ENCODE peak calls at places on chromosomes 7 and 10, in five cellular contexts. G is ovary, K is AG09319, H is RWPE1, L is heart right ventricle. A is an unnamed sample.

GRCh38 chr7:103651978-103652377 is 206.0 kb upstream of the SLC26A5 start:
- DNase-seq in H (no peak), G (no peak), L (no peak), K (no peak), A (no peak)

GRCh38 chr7:49483142-49483541 is 290.3 kb upstream of the VWC2 start:
- DNase-seq in G (no peak), L (no peak), H (no peak), K (no peak), A (peak)

GRCh38 chr10:97490592-97490991 is 7.6 kb downstream of the MMS19 start:
- DNase-seq in K (no peak), H (no peak), L (no peak), G (no peak), A (no peak)

GRCh38 chr10:87544750-87545149 is 40.1 kb downstream of the MINPP1 start:
- DNase-seq in K (no peak), H (no peak), G (no peak), L (no peak), A (no peak)

GRCh38 chr10:91556691-91557529 is 76.0 kb downstream of the PPP1R3C start:
- DNase-seq in L (no peak), H (no peak), G (no peak), K (no peak), A (no peak)

GRCh38 chr7:131944556-131945069 is 388.2 kb upstream of the PODXL start:
- DNase-seq in H (no peak), L (no peak), G (no peak), K (no peak), A (no peak)

GRCh38 chr7:94289071-94289470 is 105.6 kb upstream of the COL1A2 start:
- DNase-seq in H (peak), G (peak), L (no peak), K (peak), A (peak)

GRCh38 chr10:105952153-105952552 is 1212.4 kb downstream of the SORCS1 start:
- DNase-seq in K (peak), G (no peak), L (no peak), H (peak), A (peak)

GRCh38 chr10:391304-391703 is 256.0 kb downstream of the ZMYND11 start:
- DNase-seq in L (no peak), G (no peak), H (no peak), K (no peak), A (no peak)

GRCh38 chr10:13338337-13339128 is 9.6 kb downstream of the SEPHS1 start:
- DNase-seq in H (no peak), G (no peak), L (no peak), K (peak), A (no peak)

GRCh38 chr7:158351481-158351880 is 236.1 kb downstream of the PTPRN2 start:
- DNase-seq in H (no peak), G (no peak), L (no peak), K (no peak), A (no peak)

GRCh38 chr10:33241351-33241750 is 93.1 kb downstream of the NRP1 start:
- DNase-seq in H (no peak), L (no peak), K (no peak), G (no peak), A (no peak)

GRCh38 chr10:49446031-49446430 is 50.1 kb upstream of the DRGX start:
- DNase-seq in L (no peak), G (no peak), H (no peak), K (no peak), A (no peak)

GRCh38 chr7:40709077-40709964 is 574.5 kb downstream of the SUGCT start:
- DNase-seq in L (no peak), G (no peak), H (peak), K (no peak), A (no peak)

GRCh38 chr7:105439174-105439893 is 50.6 kb upstream of the SRPK2 start:
- DNase-seq in L (no peak), H (peak), K (peak), G (no peak), A (no peak)

GRCh38 chr7:37538945-37539344 is 90.3 kb upstream of the ELMO1 start:
- DNase-seq in K (no peak), G (no peak), L (no peak), H (no peak), A (no peak)

GRCh38 chr10:87706731-87707130 is 47.1 kb downstream of the PAPSS2 start:
- DNase-seq in K (no peak), H (no peak), G (no peak), L (no peak), A (no peak)

GRCh38 chr10:109386921-109387320 is 536.4 kb downstream of the XPNPEP1 start:
- DNase-seq in L (no peak), H (no peak), K (no peak), G (no peak), A (no peak)

GRCh38 chr10:79407397-79407796 is 38.0 kb downstream of the ZCCHC24 start:
- DNase-seq in L (no peak), K (no peak), H (no peak), G (no peak), A (no peak)

GRCh38 chr7:49773082-49773938 is at the start of gene VWC2:
- DNase-seq in K (no peak), H (no peak), L (peak), G (peak), A (no peak)

GRCh38 chr10:45370202-45370955 is 3.6 kb upstream of the ALOX5 start:
- DNase-seq in L (no peak), G (no peak), H (no peak), K (no peak), A (peak)

GRCh38 chr7:91850455-91850854 is 30.0 kb downstream of the MTERF1 start:
- DNase-seq in G (no peak), K (no peak), H (peak), L (no peak), A (no peak)

GRCh38 chr10:60123668-60124067 is 217.3 kb upstream of the CCDC6 start:
- DNase-seq in H (no peak), K (no peak), L (no peak), G (no peak), A (no peak)

GRCh38 chr7:101173752-101174244 is 6.3 kb downstream of the NAT16 start:
- DNase-seq in K (no peak), H (peak), G (no peak), L (no peak), A (peak)

GRCh38 chr10:24255907-24256306 is 47.0 kb downstream of the KIAA1217 start:
- DNase-seq in K (no peak), L (peak), H (peak), G (no peak), A (no peak)

GRCh38 chr7:110442386-110442837 is 648.5 kb upstream of the LRRN3 start:
- DNase-seq in K (no peak), L (no peak), G (no peak), H (peak), A (peak)

GRCh38 chr7:74001150-74001494 is 26.9 kb upstream of the ELN start:
- DNase-seq in H (no peak), G (no peak), L (no peak), K (no peak), A (no peak)

GRCh38 chr7:111833461-111833860 is 271.2 kb upstream of the IMMP2L start:
- DNase-seq in L (no peak), H (no peak), G (no peak), K (no peak), A (no peak)

GRCh38 chr7:33152087-33152486 is 22.7 kb downstream of the BBS9 start:
- DNase-seq in K (no peak), G (no peak), H (no peak), L (no peak), A (no peak)

GRCh38 chr7:26735976-26736600 is 128.3 kb downstream of the SKAP2 start:
- DNase-seq in H (no peak), G (no peak), K (no peak), L (no peak), A (no peak)

GRCh38 chr10:1184541-1185415 is 128.6 kb downstream of the WDR37 start:
- DNase-seq in K (no peak), L (no peak), H (no peak), G (no peak), A (no peak)

GRCh38 chr10:13268841-13269240 is 31.0 kb downstream of the PHYH start:
- DNase-seq in K (no peak), G (no peak), L (no peak), H (no peak), A (peak)

GRCh38 chr7:143074141-143074540 is 22.0 kb downstream of the OR6V1 start:
- DNase-seq in K (no peak), H (no peak), L (no peak), G (no peak), A (no peak)

GRCh38 chr10:71978476-71978875 is 14.3 kb downstream of the CHST3 start:
- DNase-seq in G (no peak), H (no peak), K (no peak), L (no peak), A (no peak)
- TF ChIP-seq CTCF in G (no peak), H (no peak), K (no peak), L (no peak), A (peak)

DNA sequence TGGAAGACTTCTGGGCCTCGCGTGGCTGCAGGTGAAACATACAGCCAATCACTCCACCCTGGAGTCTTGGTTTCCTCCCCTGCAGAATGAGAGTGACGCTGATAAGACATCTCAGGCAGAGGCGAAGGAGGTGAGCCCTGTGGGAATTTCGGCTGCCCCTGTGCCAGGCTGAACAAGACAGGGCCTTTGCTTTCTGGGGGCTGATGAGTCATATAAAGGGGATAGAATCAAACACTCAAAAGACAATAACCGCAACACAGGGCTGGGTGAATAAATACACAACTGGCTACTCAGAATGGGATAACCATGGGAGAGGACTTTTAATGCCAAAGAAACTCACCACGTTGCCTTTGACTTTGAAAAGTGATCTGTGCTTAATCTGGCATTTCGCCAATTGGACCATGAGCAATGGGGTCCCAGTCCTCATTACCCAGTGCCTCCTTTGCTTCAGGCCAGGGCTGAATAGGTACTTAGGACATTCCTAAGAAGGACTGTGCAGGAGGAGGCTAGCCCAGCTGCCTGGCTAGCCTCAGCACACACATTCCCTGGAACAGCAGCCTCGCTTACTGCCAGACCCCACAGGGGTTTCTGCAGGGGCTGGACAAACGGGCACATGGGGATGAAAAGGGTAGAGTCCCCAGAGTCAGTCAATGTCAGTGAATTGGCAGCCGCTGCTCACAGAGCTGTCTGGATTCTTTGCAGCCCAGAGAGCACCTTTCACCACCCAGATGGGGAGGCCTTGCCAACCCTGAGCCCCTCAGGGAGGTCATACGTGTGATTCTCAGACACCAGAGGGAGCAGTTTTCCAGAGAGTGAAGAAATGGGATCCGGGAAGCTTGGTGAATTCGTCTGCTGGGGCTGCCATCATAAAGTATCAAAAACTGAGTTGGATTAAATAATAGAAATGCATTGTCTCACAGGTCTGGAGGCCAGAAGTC is 143.5 kb downstream of the KCNMA1 start:
- DNase-seq in K (no peak), L (no peak), G (no peak), H (peak), A (no peak)
- TF ChIP-seq CTCF in K (peak), L (peak), G (no peak), H (no peak), A (no peak)

GRCh38 chr10:71769279-71769823 is 4.0 kb downstream of the VSIR start:
- DNase-seq in L (no peak), H (no peak), K (no peak), G (no peak), A (no peak)

GRCh38 chr10:71767420-71768035 is 5.8 kb downstream of the VSIR start:
- DNase-seq in H (no peak), K (no peak), G (peak), L (peak), A (no peak)

GRCh38 chr10:71765176-71765906 is 8.0 kb downstream of the VSIR start:
- DNase-seq in L (peak), K (no peak), G (no peak), H (no peak), A (no peak)

GRCh38 chr10:71765907-71766716 is 7.2 kb downstream of the VSIR start:
- DNase-seq in L (peak), K (no peak), G (no peak), H (no peak), A (no peak)

GRCh38 chr10:71766717-71767419 is 6.5 kb downstream of the VSIR start:
- DNase-seq in G (peak), L (peak), H (peak), K (peak), A (no peak)
- TF ChIP-seq CTCF in G (no peak), L (no peak), H (no peak), K (no peak), A (no peak)

DNA sequence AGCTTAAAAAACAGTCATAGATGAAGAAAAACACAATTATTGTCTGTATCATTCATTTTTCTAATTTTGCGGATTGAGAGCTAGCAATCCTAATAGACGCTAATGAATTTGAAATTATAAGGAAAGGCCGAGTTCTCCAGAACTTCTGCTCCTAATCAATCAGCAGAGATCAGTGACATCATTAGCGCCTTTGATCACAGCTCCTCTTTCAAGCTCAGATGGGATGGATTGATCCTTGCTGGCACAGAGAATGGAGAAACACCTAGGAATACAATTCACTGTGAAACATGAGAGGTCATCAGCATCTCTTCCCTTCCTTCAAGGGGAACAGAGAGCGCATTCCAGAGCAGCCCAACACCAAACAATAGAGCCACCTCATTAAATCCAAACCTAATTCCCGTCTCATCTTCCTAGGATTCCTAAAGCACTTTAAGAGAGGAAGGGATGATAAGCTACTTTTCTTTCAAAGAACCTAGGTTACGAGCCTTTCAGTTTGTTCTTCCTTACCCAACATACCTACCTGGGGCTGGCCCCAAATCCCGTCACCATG is 24.4 kb downstream of the GLI3 start:
- DNase-seq in H (no peak), L (no peak), G (no peak), K (no peak), A (no peak)
- TF ChIP-seq CTCF in H (no peak), L (no peak), G (no peak), K (no peak), A (no peak)

GRCh38 chr7:134458806-134459698 is at the start of gene AKR1B1:
- DNase-seq in K (peak), G (peak), H (peak), L (peak), A (peak)

GRCh38 chr7:134461921-134462320 is 3.0 kb upstream of the AKR1B1 start:
- DNase-seq in L (no peak), K (no peak), H (no peak), G (no peak), A (no peak)

GRCh38 chr7:134460000-134460399 is 1.1 kb upstream of the AKR1B1 start:
- DNase-seq in K (no peak), H (no peak), L (no peak), G (no peak), A (no peak)

GRCh38 chr7:134457166-134457565 is 1.7 kb downstream of the AKR1B1 start:
- DNase-seq in H (no peak), G (no peak), K (no peak), L (no peak), A (no peak)

DNA sequence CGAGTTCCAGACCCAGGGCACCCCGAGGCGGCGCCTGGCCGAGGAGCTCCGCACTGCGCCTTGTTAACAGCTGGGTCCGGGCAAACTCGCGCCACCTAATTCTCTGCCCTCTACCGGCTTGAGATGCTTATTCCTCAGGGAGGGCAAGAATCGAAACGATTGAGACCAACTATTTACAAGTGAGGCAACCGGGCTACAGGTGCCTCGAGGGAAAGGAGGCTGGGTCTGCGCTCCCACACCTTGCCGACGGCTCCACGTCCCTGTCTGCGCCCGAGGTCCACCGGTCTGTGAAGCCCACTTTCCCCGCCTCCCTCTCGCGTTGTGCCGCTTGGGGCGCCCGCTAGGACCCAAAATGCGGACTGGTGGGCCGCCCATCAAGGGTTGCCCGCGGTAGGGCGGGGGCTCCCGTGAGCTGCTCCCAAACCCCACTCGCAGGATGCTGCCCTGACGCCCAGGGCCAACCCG is 527 bp downstream of the AKR1B1 start:
- DNase-seq in K (no peak), G (peak), L (peak), H (peak), A (peak)
- TF ChIP-seq CTCF in K (peak), G (no peak), L (peak), H (peak), A (peak)

GRCh38 chr10:43377393-43377883 is 6.0 kb downstream of the FXYD4 start:
- DNase-seq in H (no peak), G (no peak), K (no peak), L (no peak), A (no peak)
- TF ChIP-seq CTCF in H (no peak), G (no peak), K (no peak), L (no peak), A (no peak)

GRCh38 chr10:71396084-71396713 is 521 bp upstream of the CDH23 start:
- DNase-seq in K (no peak), H (no peak), G (peak), L (peak), A (no peak)
- TF ChIP-seq CTCF in K (no peak), H (peak), G (peak), L (peak), A (peak)

GRCh38 chr10:132961864-132962622 is 19.7 kb upstream of the CFAP46 start:
- DNase-seq in K (peak), G (peak), H (peak), L (peak), A (peak)
- TF ChIP-seq CTCF in K (no peak), G (no peak), H (no peak), L (no peak), A (peak)

GRCh38 chr7:127513311-127513710 is 72.1 kb downstream of the GCC1 start:
- DNase-seq in H (no peak), G (no peak), L (no peak), K (no peak), A (no peak)

GRCh38 chr7:127516320-127516719 is 69.1 kb downstream of the GCC1 start:
- DNase-seq in G (no peak), H (no peak), L (no peak), K (no peak), A (no peak)

GRCh38 chr7:127512587-127512986 is 72.8 kb downstream of the GCC1 start:
- DNase-seq in H (no peak), K (no peak), G (no peak), L (no peak), A (no peak)

GRCh38 chr7:127514499-127514898 is 70.9 kb downstream of the GCC1 start:
- DNase-seq in K (no peak), H (peak), G (no peak), L (no peak), A (peak)
- TF ChIP-seq CTCF in K (peak), H (peak), G (no peak), L (peak), A (peak)

A was measured in OCI-LY7.